ENCODE peak calls at places on chromosomes 2 and 18, in four cellular contexts. One of them, this sample, is unnamed.
A peak's percentile ranks its signal among the peaks of the same experiment; 100 is the strongest.

GRCh38 chr18:48660346-48661228 is 121.8 kb downstream of the CTIF start:
- DNase-seq in mesenchymal stem cell: no peak
- DNase-seq in H1: no peak
- DNase-seq in H9: no peak
- DNase-seq in this sample: no peak

GRCh38 chr2:226721541-226721940 is 78.1 kb downstream of the IRS1 start:
- DNase-seq in mesenchymal stem cell: no peak
- DNase-seq in H1: no peak
- DNase-seq in H9: no peak
- DNase-seq in this sample: no peak

GRCh38 chr18:7467708-7468466 is 99.2 kb upstream of the PTPRM start:
- DNase-seq in mesenchymal stem cell: no peak
- DNase-seq in H9: no peak
- DNase-seq in H1: no peak
- DNase-seq in this sample: no peak

GRCh38 chr2:238448031-238448955 is 21.6 kb downstream of the ASB1 start:
- DNase-seq in H1: no peak
- DNase-seq in mesenchymal stem cell: no peak
- DNase-seq in H9: no peak
- DNase-seq in this sample: no peak

GRCh38 chr18:26549103-26549485 is 741 bp upstream of the KCTD1 start:
- DNase-seq in H9: no peak
- DNase-seq in mesenchymal stem cell: peak; percentile 54
- DNase-seq in H1: peak; percentile 74
- DNase-seq in this sample: peak; percentile 48

GRCh38 chr2:53448591-53448990 is 319.0 kb upstream of the CHAC2 start:
- DNase-seq in H1: no peak
- DNase-seq in mesenchymal stem cell: no peak
- DNase-seq in H9: no peak
- DNase-seq in this sample: no peak

GRCh38 chr2:226040344-226040743 is 640.8 kb downstream of the NYAP2 start:
- DNase-seq in H1: no peak
- DNase-seq in H9: no peak
- DNase-seq in mesenchymal stem cell: no peak
- DNase-seq in this sample: no peak

GRCh38 chr2:216992056-216992455 is 132.2 kb upstream of the TNP1 start:
- DNase-seq in H1: no peak
- DNase-seq in H9: no peak
- DNase-seq in mesenchymal stem cell: peak; percentile 60
- DNase-seq in this sample: no peak

GRCh38 chr2:27264753-27265535 is 2.1 kb upstream of the SLC30A3 start:
- DNase-seq in H9: peak; percentile 89
- DNase-seq in mesenchymal stem cell: peak; percentile 71
- DNase-seq in H1: peak; percentile 89
- DNase-seq in this sample: peak; percentile 73

DNA sequence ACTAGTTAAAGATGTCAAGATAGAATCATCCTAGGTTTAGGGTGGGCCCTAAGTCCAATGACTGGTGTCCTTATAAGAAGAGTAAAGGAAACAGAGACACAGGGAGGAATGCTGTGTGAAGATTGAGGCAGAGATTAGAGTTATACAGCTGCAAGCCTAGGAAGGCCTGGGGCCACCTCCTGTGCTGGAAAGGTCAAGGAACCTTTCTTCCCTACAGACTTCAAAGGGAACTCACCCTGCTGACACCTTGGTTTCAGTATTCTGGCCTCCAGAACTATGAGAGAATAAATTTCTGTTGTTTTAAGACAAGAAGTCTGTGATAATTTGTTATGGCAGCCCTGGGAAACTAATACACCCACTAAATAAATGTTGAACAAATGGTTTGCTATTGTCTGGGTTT is 102.3 kb upstream of the NEUROD1 start:
- DNase-seq in mesenchymal stem cell: no peak
- DNase-seq in H1: no peak
- DNase-seq in H9: no peak
- DNase-seq in this sample: no peak
- H2BK12ac ChIP-seq in mesenchymal stem cell: peak overlapping the region; percentile 85
- H2BK12ac ChIP-seq in H1: no peak overlapping the region
- H2BK12ac ChIP-seq in H9: no peak overlapping the region
- H2BK12ac ChIP-seq in this sample: no peak overlapping the region

DNA sequence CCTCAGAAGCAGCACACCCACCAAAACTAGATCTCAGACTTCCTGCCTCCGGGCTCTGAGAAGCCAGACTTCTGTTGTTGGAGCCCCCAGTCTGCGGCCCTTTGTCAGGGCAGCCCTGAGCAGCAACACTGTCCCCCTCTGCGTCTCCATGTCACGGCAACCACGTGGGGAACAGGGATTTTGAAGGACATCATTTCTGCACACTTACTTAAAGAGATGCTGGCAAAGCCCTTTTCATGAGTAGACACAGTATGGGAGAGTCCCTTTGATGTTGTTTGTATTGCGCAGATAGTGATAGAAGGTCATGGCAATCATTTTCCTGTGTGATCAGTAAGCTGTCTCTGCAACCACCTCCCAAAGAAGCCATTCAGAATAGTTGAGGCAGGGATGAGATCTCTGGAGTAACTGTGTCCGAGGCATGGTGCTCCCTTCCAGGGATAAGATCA is 69.1 kb upstream of the ID2 start:
- DNase-seq in H9: no peak
- DNase-seq in mesenchymal stem cell: no peak
- DNase-seq in H1: no peak
- DNase-seq in this sample: no peak
- H3K4me1 ChIP-seq in H9: no peaks in the 10 kb centered on the region
- H3K4me1 ChIP-seq in mesenchymal stem cell: peaks cover 3% of the 10 kb centered on the region
- H3K4me1 ChIP-seq in H1: no peaks in the 10 kb centered on the region
- H3K4me1 ChIP-seq in this sample: no peaks in the 10 kb centered on the region

GRCh38 chr2:230830428-230830827 is 34.3 kb upstream of the ITM2C start:
- DNase-seq in H9: no peak
- DNase-seq in mesenchymal stem cell: no peak
- DNase-seq in H1: no peak
- DNase-seq in this sample: no peak
- H3K27me3 ChIP-seq in H9: no peaks in the 10 kb centered on the region
- H3K27me3 ChIP-seq in mesenchymal stem cell: peaks cover 19% of the 10 kb centered on the region
- H3K27me3 ChIP-seq in H1: no peaks in the 10 kb centered on the region
- H3K27me3 ChIP-seq in this sample: no peaks in the 10 kb centered on the region

GRCh38 chr2:173651891-173652290 is 297.2 kb downstream of the CDCA7 start:
- DNase-seq in mesenchymal stem cell: no peak
- DNase-seq in H9: no peak
- DNase-seq in H1: no peak
- DNase-seq in this sample: no peak
- H2BK12ac ChIP-seq in mesenchymal stem cell: no peak overlapping the region
- H2BK12ac ChIP-seq in H9: no peak overlapping the region
- H2BK12ac ChIP-seq in H1: no peak overlapping the region
- H2BK12ac ChIP-seq in this sample: no peak overlapping the region

DNA sequence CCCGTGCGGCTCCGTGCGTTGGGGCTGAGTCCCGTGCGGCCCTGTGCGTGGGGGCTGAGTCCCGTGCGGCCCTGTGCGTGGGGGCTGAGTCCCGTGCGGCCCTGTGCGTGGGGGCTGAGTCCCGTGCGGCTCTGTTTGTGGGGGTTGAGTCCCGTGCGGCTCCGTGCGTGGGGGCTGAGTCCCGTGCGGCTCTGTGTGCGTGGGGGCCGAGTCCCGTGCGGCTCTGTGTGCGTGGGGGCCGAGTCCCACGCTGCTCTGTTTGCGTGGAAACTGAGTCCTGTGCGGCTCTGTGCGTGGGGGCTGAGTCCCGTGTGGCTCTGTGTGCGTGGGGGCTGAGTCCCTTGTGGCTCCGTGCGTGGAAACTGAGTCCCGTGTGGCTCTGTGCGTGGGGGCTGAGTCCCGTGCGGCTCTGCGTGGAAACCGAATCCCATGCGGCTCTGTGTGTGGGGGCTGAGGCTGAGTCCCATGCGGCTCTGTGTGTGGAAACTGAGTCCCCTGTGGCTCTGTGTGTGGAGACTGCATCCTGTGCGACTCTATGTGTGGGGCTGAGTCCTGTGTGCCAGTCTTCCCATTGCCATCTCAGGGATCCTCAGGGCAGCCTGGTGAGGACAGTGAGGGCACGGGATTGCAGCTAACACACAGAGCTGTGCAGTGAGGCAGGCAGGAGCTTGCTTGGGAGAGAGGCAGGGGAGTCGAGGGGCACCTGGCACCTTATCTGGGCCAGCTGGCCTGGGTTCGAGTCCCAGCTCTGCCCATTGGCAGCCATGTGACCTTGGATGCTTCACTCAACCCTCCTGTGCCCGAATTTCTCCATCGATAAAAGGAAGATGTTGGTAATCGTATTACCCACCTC is 44.5 kb downstream of the LDLRAD4 start:
- DNase-seq in mesenchymal stem cell: no peak
- DNase-seq in H9: peak; percentile 5
- DNase-seq in H1: no peak
- DNase-seq in this sample: no peak
- H3K4me1 ChIP-seq in mesenchymal stem cell: peaks cover 2% of the 10 kb centered on the region
- H3K4me1 ChIP-seq in H9: no peaks in the 10 kb centered on the region
- H3K4me1 ChIP-seq in H1: no peaks in the 10 kb centered on the region
- H3K4me1 ChIP-seq in this sample: no peaks in the 10 kb centered on the region

DNA sequence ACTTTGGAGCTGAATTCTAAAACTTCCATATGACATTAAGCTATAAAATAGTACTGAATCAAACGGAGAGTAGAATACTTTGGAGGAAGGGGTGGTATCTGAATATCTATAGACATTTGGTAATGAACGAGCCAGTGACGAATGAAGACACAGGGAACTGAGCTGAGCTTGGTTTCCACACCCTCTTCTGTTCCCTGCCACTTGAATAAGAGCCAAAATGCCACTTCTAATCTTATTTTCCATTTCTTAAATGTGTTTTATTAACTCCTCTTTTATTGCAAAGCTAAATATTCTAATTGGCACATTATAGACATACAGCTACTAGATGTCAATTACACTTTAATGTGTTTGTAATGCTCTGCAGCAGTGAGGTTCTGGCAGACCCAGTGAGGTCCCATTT is 76.1 kb downstream of the AFF3 start:
- DNase-seq in H1: no peak
- DNase-seq in H9: no peak
- DNase-seq in mesenchymal stem cell: no peak
- DNase-seq in this sample: no peak
- H3K27me3 ChIP-seq in H1: no peaks in the 10 kb centered on the region
- H3K27me3 ChIP-seq in H9: no peaks in the 10 kb centered on the region
- H3K27me3 ChIP-seq in mesenchymal stem cell: no peaks in the 10 kb centered on the region
- H3K27me3 ChIP-seq in this sample: no peaks in the 10 kb centered on the region

GRCh38 chr18:59867337-59868104 is 32.3 kb upstream of the PMAIP1 start:
- DNase-seq in H1: no peak
- DNase-seq in mesenchymal stem cell: no peak
- DNase-seq in H9: no peak
- DNase-seq in this sample: no peak
- H2BK12ac ChIP-seq in H1: peak overlapping the region; percentile 100
- H2BK12ac ChIP-seq in mesenchymal stem cell: no peak overlapping the region
- H2BK12ac ChIP-seq in H9: peak overlapping the region; percentile 75
- H2BK12ac ChIP-seq in this sample: no peak overlapping the region

This sample was measured in neuronal stem cell.